ENCODE peak calls at places on chromosomes 3 and 15, in five cellular contexts. U is HCT116, M is B cell, N is choroid plexus epithelial cell, X is tibial artery. E is an unnamed sample.

GRCh38 chr3:13879102-13879945 is 547 bp downstream of the WNT7A start:
- DNase-seq in U (no peak), M (peak; percentile 17), N (no peak), X (peak; percentile 65), E (no peak)

GRCh38 chr3:72597756-72598195 is 250.5 kb downstream of the SHQ1 start:
- DNase-seq in U (no peak), M (no peak), N (peak; percentile 35), X (no peak), E (no peak)

GRCh38 chr15:61715082-61715481 is 345.2 kb downstream of the VPS13C start:
- DNase-seq in U (no peak), M (no peak), N (no peak), X (no peak), E (no peak)

GRCh38 chr15:90362936-90363212 is 10.8 kb downstream of the ZNF774 start:
- DNase-seq in U (no peak), M (no peak), N (peak; percentile 91), X (no peak), E (no peak)

GRCh38 chr15:92848852-92849598 is 51.1 kb upstream of the CHD2 start:
- DNase-seq in U (no peak), M (peak; percentile 71), N (peak; percentile 78), X (no peak), E (peak; percentile 80)

GRCh38 chr3:127089487-127090145 is 103.3 kb upstream of the PRR23E start:
- DNase-seq in U (no peak), M (no peak), N (peak; percentile 62), X (no peak), E (no peak)

GRCh38 chr3:42256135-42256819 is 9.7 kb downstream of the CCK start:
- DNase-seq in U (peak; percentile 77), M (no peak), N (peak; percentile 58), X (no peak), E (no peak)

GRCh38 chr15:77039817-77040216 is 31.1 kb downstream of the TSPAN3 start:
- DNase-seq in U (no peak), M (no peak), N (no peak), X (no peak), E (no peak)

GRCh38 chr3:11386413-11387155 is 114.4 kb downstream of the ATG7 start:
- DNase-seq in U (no peak), M (no peak), N (no peak), X (no peak), E (no peak)

GRCh38 chr3:19293295-19293694 is 145.0 kb downstream of the KCNH8 start:
- DNase-seq in U (no peak), M (no peak), N (no peak), X (no peak), E (no peak)

GRCh38 chr3:55329849-55330248 is 157.3 kb downstream of the WNT5A start:
- DNase-seq in U (no peak), M (no peak), N (peak; percentile 95), X (no peak), E (no peak)

GRCh38 chr3:157588386-157589060 is 85.3 kb upstream of the VEPH1 start:
- DNase-seq in U (no peak), M (no peak), N (no peak), X (no peak), E (no peak)

GRCh38 chr3:57164217-57164605 is 942 bp downstream of the IL17RD start:
- DNase-seq in U (no peak), M (peak; percentile 36), N (peak; percentile 26), X (no peak), E (no peak)

GRCh38 chr3:10558726-10559125 is 53.3 kb upstream of the ATP2B2 start:
- DNase-seq in U (no peak), M (no peak), N (no peak), X (no peak), E (no peak)

GRCh38 chr15:63013052-63013808 is 29.3 kb upstream of the TPM1 start:
- DNase-seq in U (no peak), M (no peak), N (peak; percentile 88), X (no peak), E (no peak)

GRCh38 chr3:24640330-24640877 is 145.8 kb upstream of the THRB start:
- DNase-seq in U (peak; percentile 27), M (peak; percentile 29), N (peak; percentile 67), X (no peak), E (no peak)

GRCh38 chr3:25783661-25784512 is 644 bp upstream of the NGLY1 start:
- DNase-seq in U (no peak), M (peak; percentile 33), N (peak; percentile 45), X (peak; percentile 73), E (no peak)

GRCh38 chr3:81585057-81585456 is 176.4 kb downstream of the GBE1 start:
- DNase-seq in U (no peak), M (no peak), N (no peak), X (no peak), E (no peak)

GRCh38 chr3:152299243-152299976 is 30.7 kb downstream of the MBNL1 start:
- DNase-seq in U (no peak), M (peak; percentile 34), N (no peak), X (no peak), E (no peak)

GRCh38 chr15:83561661-83562060 is 92.3 kb upstream of the ADAMTSL3 start:
- DNase-seq in U (no peak), M (no peak), N (no peak), X (no peak), E (no peak)

GRCh38 chr3:13420051-13420816 is at the start of gene NUP210:
- DNase-seq in U (no peak), M (peak; percentile 81), N (no peak), X (no peak), E (no peak)

GRCh38 chr3:189270248-189270832 is 98.6 kb downstream of the TPRG1 start:
- DNase-seq in U (peak; percentile 73), M (no peak), N (peak; percentile 89), X (peak; percentile 75), E (peak; percentile 59)

GRCh38 chr3:30227571-30228301 is 378.7 kb upstream of the TGFBR2 start:
- DNase-seq in U (peak; percentile 27), M (no peak), N (peak; percentile 98), X (no peak), E (no peak)

GRCh38 chr3:108333951-108334350 is 37.6 kb downstream of the HHLA2 start:
- DNase-seq in U (no peak), M (no peak), N (no peak), X (no peak), E (no peak)

GRCh38 chr15:70855764-70856163 is 1.8 kb upstream of the LARP6 start:
- DNase-seq in U (no peak), M (no peak), N (no peak), X (no peak), E (no peak)

GRCh38 chr3:136659253-136659652 is 92.9 kb downstream of the STAG1 start:
- DNase-seq in U (no peak), M (no peak), N (peak; percentile 84), X (no peak), E (no peak)

GRCh38 chr3:33664195-33664594 is 53.9 kb downstream of the CLASP2 start:
- DNase-seq in U (no peak), M (no peak), N (peak; percentile 90), X (no peak), E (no peak)

GRCh38 chr3:131110087-131110486 is 83.4 kb downstream of the NEK11 start:
- DNase-seq in U (no peak), M (no peak), N (peak; percentile 92), X (no peak), E (no peak)

GRCh38 chr3:53051929-53052328 is 6.1 kb upstream of the SFMBT1 start:
- DNase-seq in U (no peak), M (no peak), N (no peak), X (no peak), E (no peak)

GRCh38 chr15:95227235-95227634 is 995.9 kb downstream of the MCTP2 start:
- DNase-seq in U (no peak), M (no peak), N (no peak), X (no peak), E (no peak)

GRCh38 chr3:171005648-171006047 is 20.9 kb downstream of the SLC2A2 start:
- DNase-seq in U (no peak), M (no peak), N (no peak), X (no peak), E (no peak)

GRCh38 chr3:190252080-190252479 is 70.2 kb downstream of the CLDN1 start:
- DNase-seq in U (no peak), M (no peak), N (peak; percentile 97), X (no peak), E (no peak)

GRCh38 chr3:72892870-72893269 is 5.0 kb downstream of the GXYLT2 start:
- DNase-seq in U (no peak), M (no peak), N (peak; percentile 30), X (no peak), E (no peak)

GRCh38 chr3:141476033-141476432 is 10.8 kb upstream of the RASA2 start:
- DNase-seq in U (no peak), M (no peak), N (no peak), X (no peak), E (no peak)

GRCh38 chr3:1235526-1236120 is 142.8 kb downstream of the CNTN6 start:
- DNase-seq in U (no peak), M (no peak), N (peak; percentile 19), X (no peak), E (no peak)

GRCh38 chr15:40038654-40039543 is at the start of gene SRP14:
- DNase-seq in U (peak; percentile 79), M (peak; percentile 97), N (peak; percentile 94), X (peak; percentile 97), E (peak; percentile 87)

DNA sequence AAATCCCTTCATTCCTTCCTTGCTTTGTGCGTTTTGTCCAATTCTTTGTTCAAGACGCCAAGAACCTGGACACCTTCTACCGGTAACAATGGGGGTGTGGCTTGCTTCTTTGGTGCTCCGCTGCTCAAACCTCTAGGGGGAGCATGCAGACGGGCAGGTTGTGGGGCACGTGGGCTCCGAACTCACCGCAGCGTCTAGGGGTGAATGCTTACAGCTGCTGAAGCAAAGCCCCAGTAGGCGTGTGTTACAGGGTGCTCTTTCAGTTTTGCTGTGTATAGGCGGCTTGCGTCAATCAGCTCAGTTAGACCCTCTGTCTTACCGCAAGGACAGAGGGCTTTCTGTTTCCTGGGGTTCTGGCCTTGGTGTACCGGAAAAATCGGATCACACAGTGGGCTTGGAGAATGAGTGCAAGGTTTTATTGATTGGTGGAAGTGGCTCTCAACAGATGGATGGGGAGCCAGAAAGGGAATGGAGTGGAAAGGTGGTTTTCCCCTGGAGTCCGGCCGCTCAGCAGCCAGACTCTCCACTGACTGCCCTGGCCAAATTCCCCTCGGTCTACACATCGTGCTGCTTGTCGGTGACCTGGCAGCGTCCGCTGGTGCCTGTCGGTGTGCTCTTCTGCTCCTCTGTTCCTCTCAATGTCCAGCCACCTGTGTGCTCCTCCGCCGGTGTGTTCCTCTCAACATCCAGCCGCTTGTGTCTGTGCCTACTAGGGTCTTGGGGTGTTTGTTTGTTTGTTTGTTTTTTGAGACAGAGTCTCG is 1.2 kb upstream of the LRRC34 start:
- DNase-seq in U (no peak), M (peak; percentile 92), N (peak; percentile 37), X (no peak), E (peak; percentile 95)
- TF ChIP-seq CTCF in U (no peak), M (peak; percentile 80), N (peak; percentile 49), X (no peak), E (peak; percentile 76)

GRCh38 chr15:79208179-79208578 is 74.3 kb upstream of the ANKRD34C start:
- DNase-seq in U (no peak), M (no peak), N (no peak), X (no peak), E (no peak)
- TF ChIP-seq CTCF in U (peak; percentile 53), M (no peak), N (peak; percentile 7), X (no peak), E (peak; percentile 16)

GRCh38 chr3:133437391-133438093 is 37.7 kb downstream of the BFSP2 start:
- DNase-seq in U (no peak), M (peak; percentile 63), N (peak; percentile 51), X (no peak), E (no peak)
- TF ChIP-seq CTCF in U (no peak), M (peak; percentile 31), N (peak; percentile 40), X (peak; percentile 7), E (no peak)

GRCh38 chr3:97975466-97975865 is 3.2 kb upstream of the RIOX2 start:
- DNase-seq in U (no peak), M (no peak), N (peak; percentile 46), X (no peak), E (no peak)
- TF ChIP-seq CTCF in U (peak; percentile 23), M (no peak), N (peak; percentile 43), X (no peak), E (no peak)

E was measured in GM12864.